ENCODE peak calls at places on chromosome 18, in five cellular contexts. One of them, this sample, is unnamed.

GRCh38 chr18:63979409-63979908 is 9.6 kb downstream of the SERPINB8 start:
- DNase-seq in GM12878: no peak
- DNase-seq in HepG2: peak; percentile 66
- DNase-seq in SK-N-SH: peak; percentile 64
- DNase-seq in K562: peak; percentile 13
- DNase-seq in this sample: peak; percentile 41

GRCh38 chr18:45086777-45087176 is 406.1 kb downstream of the SETBP1 start:
- DNase-seq in GM12878: no peak
- DNase-seq in HepG2: no peak
- DNase-seq in SK-N-SH: no peak
- DNase-seq in K562: no peak
- DNase-seq in this sample: no peak

GRCh38 chr18:48468151-48468550 is 59.0 kb upstream of the ZBTB7C start:
- DNase-seq in GM12878: no peak
- DNase-seq in HepG2: no peak
- DNase-seq in SK-N-SH: no peak
- DNase-seq in K562: no peak
- DNase-seq in this sample: no peak

GRCh38 chr18:12394428-12394827 is 13.3 kb upstream of the PRELID3A start:
- DNase-seq in GM12878: no peak
- DNase-seq in HepG2: no peak
- DNase-seq in SK-N-SH: no peak
- DNase-seq in K562: no peak
- DNase-seq in this sample: no peak

GRCh38 chr18:23066060-23066459 is 69.2 kb upstream of the CABLES1 start:
- DNase-seq in GM12878: no peak
- DNase-seq in HepG2: no peak
- DNase-seq in SK-N-SH: no peak
- DNase-seq in K562: no peak
- DNase-seq in this sample: no peak

GRCh38 chr18:32337347-32337746 is 133.3 kb downstream of the GAREM1 start:
- DNase-seq in GM12878: no peak
- DNase-seq in HepG2: no peak
- DNase-seq in SK-N-SH: no peak
- DNase-seq in K562: no peak
- DNase-seq in this sample: no peak

GRCh38 chr18:25230658-25231326 is 121.2 kb downstream of the ZNF521 start:
- DNase-seq in GM12878: no peak
- DNase-seq in HepG2: no peak
- DNase-seq in SK-N-SH: no peak
- DNase-seq in K562: no peak
- DNase-seq in this sample: no peak

GRCh38 chr18:49728542-49728941 is 84.8 kb downstream of the ACAA2 start:
- DNase-seq in GM12878: no peak
- DNase-seq in HepG2: peak; percentile 35
- DNase-seq in SK-N-SH: peak; percentile 48
- DNase-seq in K562: peak; percentile 42
- DNase-seq in this sample: peak; percentile 47

GRCh38 chr18:35289293-35290069 is 548 bp downstream of the ZSCAN30 start:
- DNase-seq in GM12878: no peak
- DNase-seq in HepG2: peak; percentile 4
- DNase-seq in SK-N-SH: peak; percentile 30
- DNase-seq in K562: peak; percentile 19
- DNase-seq in this sample: no peak

GRCh38 chr18:69495841-69496533 is 95.3 kb downstream of the DOK6 start:
- DNase-seq in GM12878: no peak
- DNase-seq in HepG2: no peak
- DNase-seq in SK-N-SH: no peak
- DNase-seq in K562: no peak
- DNase-seq in this sample: no peak

GRCh38 chr18:2104620-2105462 is 466.5 kb downstream of the METTL4 start:
- DNase-seq in GM12878: no peak
- DNase-seq in HepG2: peak; percentile 30
- DNase-seq in SK-N-SH: peak; percentile 62
- DNase-seq in K562: peak; percentile 85
- DNase-seq in this sample: peak; percentile 31

GRCh38 chr18:75977069-75977468 is 518.0 kb downstream of the ZNF516 start:
- DNase-seq in GM12878: no peak
- DNase-seq in HepG2: no peak
- DNase-seq in SK-N-SH: no peak
- DNase-seq in K562: no peak
- DNase-seq in this sample: no peak

GRCh38 chr18:25111382-25112070 is 240.4 kb downstream of the ZNF521 start:
- DNase-seq in GM12878: no peak
- DNase-seq in HepG2: no peak
- DNase-seq in SK-N-SH: no peak
- DNase-seq in K562: no peak
- DNase-seq in this sample: no peak

GRCh38 chr18:67464499-67464898 is 52.0 kb downstream of the DSEL start:
- DNase-seq in GM12878: no peak
- DNase-seq in HepG2: no peak
- DNase-seq in SK-N-SH: no peak
- DNase-seq in K562: no peak
- DNase-seq in this sample: no peak

GRCh38 chr18:67463829-67464228 is 52.7 kb downstream of the DSEL start:
- DNase-seq in GM12878: no peak
- DNase-seq in HepG2: no peak
- DNase-seq in SK-N-SH: no peak
- DNase-seq in K562: no peak
- DNase-seq in this sample: no peak

GRCh38 chr18:67468038-67468437 is 48.5 kb downstream of the DSEL start:
- DNase-seq in GM12878: no peak
- DNase-seq in HepG2: no peak
- DNase-seq in SK-N-SH: no peak
- DNase-seq in K562: no peak
- DNase-seq in this sample: no peak

GRCh38 chr18:67467188-67467587 is 49.3 kb downstream of the DSEL start:
- DNase-seq in GM12878: no peak
- DNase-seq in HepG2: no peak
- DNase-seq in SK-N-SH: no peak
- DNase-seq in K562: no peak
- DNase-seq in this sample: no peak
- TF ChIP-seq ZBTB33 in GM12878: no peak
- TF ChIP-seq ZBTB33 in HepG2: no peak
- TF ChIP-seq ZBTB33 in SK-N-SH: no peak
- TF ChIP-seq ZBTB33 in K562: no peak
- TF ChIP-seq ZBTB33 in this sample: no peak

GRCh38 chr18:74353169-74353775 is 37.6 kb downstream of the C18orf63 start:
- DNase-seq in GM12878: peak; percentile 24
- DNase-seq in HepG2: peak; percentile 63
- DNase-seq in SK-N-SH: peak; percentile 35
- DNase-seq in K562: peak; percentile 4
- DNase-seq in this sample: peak; percentile 29

GRCh38 chr18:74360852-74361640 is 45.4 kb downstream of the C18orf63 start:
- DNase-seq in GM12878: no peak
- DNase-seq in HepG2: no peak
- DNase-seq in SK-N-SH: no peak
- DNase-seq in K562: no peak
- DNase-seq in this sample: no peak

GRCh38 chr18:74351354-74351753 is 35.7 kb downstream of the C18orf63 start:
- DNase-seq in GM12878: no peak
- DNase-seq in HepG2: no peak
- DNase-seq in SK-N-SH: no peak
- DNase-seq in K562: no peak
- DNase-seq in this sample: no peak

DNA sequence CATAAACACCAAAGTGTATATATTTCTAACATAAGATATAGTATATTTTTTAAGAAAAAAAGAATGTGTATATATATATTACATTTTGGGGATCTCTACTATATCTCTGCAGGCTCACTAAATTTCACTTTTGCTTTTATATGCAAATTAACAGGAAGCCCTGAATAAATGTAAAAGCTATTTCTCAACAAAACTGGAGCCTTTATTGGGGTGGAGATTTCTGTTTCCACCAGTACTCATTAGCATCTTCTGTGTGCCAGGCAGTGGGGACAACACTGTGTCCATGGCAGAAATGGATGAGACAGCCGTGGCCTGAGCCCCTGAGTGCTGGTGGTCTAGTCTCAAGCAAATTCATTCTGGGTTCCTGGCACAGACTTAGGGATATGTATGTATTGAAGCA is 41.3 kb downstream of the C18orf63 start:
- DNase-seq in GM12878: no peak
- DNase-seq in HepG2: no peak
- DNase-seq in SK-N-SH: no peak
- DNase-seq in K562: no peak
- DNase-seq in this sample: no peak
- H2AFZ ChIP-seq in GM12878: peak overlapping the region; percentile 64
- H2AFZ ChIP-seq in HepG2: no peak overlapping the region
- H2AFZ ChIP-seq in SK-N-SH: no peak overlapping the region
- H2AFZ ChIP-seq in K562: no peak overlapping the region
- H2AFZ ChIP-seq in this sample: no peak overlapping the region

GRCh38 chr18:74512321-74513053 is 16.3 kb downstream of the CNDP2 start:
- DNase-seq in GM12878: no peak
- DNase-seq in HepG2: no peak
- DNase-seq in SK-N-SH: no peak
- DNase-seq in K562: no peak
- DNase-seq in this sample: no peak

GRCh38 chr18:74511823-74512222 is 15.7 kb downstream of the CNDP2 start:
- DNase-seq in GM12878: no peak
- DNase-seq in HepG2: no peak
- DNase-seq in SK-N-SH: no peak
- DNase-seq in K562: no peak
- DNase-seq in this sample: no peak

GRCh38 chr18:74509856-74510769 is 13.9 kb downstream of the CNDP2 start:
- DNase-seq in GM12878: no peak
- DNase-seq in HepG2: no peak
- DNase-seq in SK-N-SH: no peak
- DNase-seq in K562: no peak
- DNase-seq in this sample: no peak

GRCh38 chr18:74508821-74509225 is 12.7 kb downstream of the CNDP2 start:
- DNase-seq in GM12878: no peak
- DNase-seq in HepG2: no peak
- DNase-seq in SK-N-SH: no peak
- DNase-seq in K562: no peak
- DNase-seq in this sample: no peak

GRCh38 chr18:74510770-74511095 is 14.6 kb downstream of the CNDP2 start:
- DNase-seq in GM12878: no peak
- DNase-seq in HepG2: no peak
- DNase-seq in SK-N-SH: no peak
- DNase-seq in K562: no peak
- DNase-seq in this sample: no peak
- TF ChIP-seq ZBTB33 in GM12878: no peak
- TF ChIP-seq ZBTB33 in HepG2: no peak
- TF ChIP-seq ZBTB33 in SK-N-SH: no peak
- TF ChIP-seq ZBTB33 in K562: no peak
- TF ChIP-seq ZBTB33 in this sample: no peak

DNA sequence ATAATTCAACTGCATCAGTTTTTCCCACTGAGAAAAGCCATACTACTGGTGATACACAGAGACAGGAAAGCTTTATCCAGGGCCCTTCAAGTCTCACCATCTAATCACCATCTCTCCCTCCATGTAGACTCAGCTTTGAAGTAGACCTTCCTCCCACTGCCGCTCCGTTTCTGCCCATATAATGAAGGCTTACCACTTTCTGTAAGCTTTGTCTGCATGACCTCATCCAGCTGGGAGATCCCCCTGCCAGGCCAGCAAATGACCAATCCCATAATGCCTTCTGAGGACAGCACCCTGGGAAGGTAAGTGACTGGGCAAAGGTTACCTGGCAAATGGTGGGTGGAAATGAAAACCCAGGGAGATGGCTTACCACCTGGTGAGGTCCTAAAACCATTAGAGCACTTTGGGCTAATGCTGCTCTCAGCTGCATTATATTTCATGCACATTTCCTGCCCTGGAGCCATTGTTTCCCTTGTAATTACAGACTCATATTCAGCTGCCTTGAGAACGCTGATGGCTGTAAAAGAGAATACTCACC is 350.6 kb upstream of the SYT4 start:
- DNase-seq in GM12878: no peak
- DNase-seq in HepG2: no peak
- DNase-seq in SK-N-SH: no peak
- DNase-seq in K562: no peak
- DNase-seq in this sample: no peak
- H2AFZ ChIP-seq in GM12878: no peak overlapping the region
- H2AFZ ChIP-seq in HepG2: no peak overlapping the region
- H2AFZ ChIP-seq in SK-N-SH: no peak overlapping the region
- H2AFZ ChIP-seq in K562: no peak overlapping the region
- H2AFZ ChIP-seq in this sample: no peak overlapping the region

GRCh38 chr18:135045-135444 is 23.3 kb upstream of the USP14 start:
- DNase-seq in GM12878: no peak
- DNase-seq in HepG2: no peak
- DNase-seq in SK-N-SH: no peak
- DNase-seq in K562: no peak
- DNase-seq in this sample: no peak

GRCh38 chr18:136433-136832 is 21.9 kb upstream of the USP14 start:
- DNase-seq in GM12878: no peak
- DNase-seq in HepG2: peak; percentile 54
- DNase-seq in SK-N-SH: peak; percentile 25
- DNase-seq in K562: peak; percentile 70
- DNase-seq in this sample: no peak

GRCh38 chr18:137327-137726 is 21.0 kb upstream of the USP14 start:
- DNase-seq in GM12878: no peak
- DNase-seq in HepG2: no peak
- DNase-seq in SK-N-SH: no peak
- DNase-seq in K562: no peak
- DNase-seq in this sample: no peak

DNA sequence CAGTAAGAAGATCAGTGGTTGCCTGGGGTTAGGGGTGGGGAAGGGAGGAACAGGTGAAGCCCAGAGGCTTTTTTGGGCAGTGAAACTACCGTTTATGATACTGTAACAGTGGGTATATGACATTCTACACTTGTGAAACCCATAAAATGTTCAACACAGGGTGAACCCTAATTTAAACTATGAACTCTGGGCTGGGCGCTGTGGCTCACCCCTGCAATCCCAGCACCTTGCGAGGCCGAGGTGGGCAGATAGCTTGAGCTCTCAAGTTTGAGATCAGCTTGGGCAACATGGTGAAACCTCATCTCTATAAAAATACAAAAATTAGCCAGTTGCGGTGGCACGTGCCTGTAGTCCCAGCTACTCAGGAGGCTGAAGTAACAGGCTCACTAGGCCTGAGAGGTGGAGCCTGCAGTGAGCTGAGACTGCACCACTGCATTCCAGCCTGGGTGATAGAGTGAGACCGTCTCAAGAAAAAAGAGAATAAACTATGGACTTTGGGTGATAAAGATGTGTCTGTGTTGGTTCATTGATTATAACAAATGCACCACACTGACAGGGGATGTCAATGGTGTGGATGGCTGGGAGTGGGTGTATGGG is 17.6 kb upstream of the USP14 start:
- DNase-seq in GM12878: no peak
- DNase-seq in HepG2: no peak
- DNase-seq in SK-N-SH: no peak
- DNase-seq in K562: no peak
- DNase-seq in this sample: no peak
- TF ChIP-seq ZBTB33 in GM12878: no peak
- TF ChIP-seq ZBTB33 in HepG2: no peak
- TF ChIP-seq ZBTB33 in SK-N-SH: no peak
- TF ChIP-seq ZBTB33 in K562: no peak
- TF ChIP-seq ZBTB33 in this sample: no peak